ENCODE peak calls at places on chromosomes 12 and 14, in nine cellular contexts. One of them, this sample, is unnamed.

GRCh38 chr12:96263449-96263902 is 69.3 kb downstream of the ELK3 start:
- DNase-seq in CD4-positive, alpha-beta memory T cell: no peak
- DNase-seq in psoas muscle: no peak
- DNase-seq in ovary: no peak
- DNase-seq in cardiac muscle cell: peak; percentile 55
- DNase-seq in tibial nerve: no peak
- DNase-seq in A549: no peak
- DNase-seq in pancreas: peak; percentile 79
- DNase-seq in neuronal stem cell: no peak
- DNase-seq in this sample: no peak

GRCh38 chr12:98449601-98450000 is 65.8 kb upstream of the TMPO start:
- DNase-seq in tibial nerve: no peak
- DNase-seq in A549: no peak
- DNase-seq in ovary: no peak
- DNase-seq in psoas muscle: no peak
- DNase-seq in neuronal stem cell: no peak
- DNase-seq in CD4-positive, alpha-beta memory T cell: no peak
- DNase-seq in cardiac muscle cell: no peak
- DNase-seq in pancreas: no peak
- DNase-seq in this sample: no peak

GRCh38 chr14:24678801-24679247 is 44.8 kb upstream of the GZMB start:
- DNase-seq in CD4-positive, alpha-beta memory T cell: peak; percentile 81
- DNase-seq in cardiac muscle cell: peak; percentile 93
- DNase-seq in psoas muscle: peak; percentile 35
- DNase-seq in tibial nerve: peak; percentile 19
- DNase-seq in neuronal stem cell: peak; percentile 87
- DNase-seq in A549: peak; percentile 60
- DNase-seq in ovary: peak; percentile 50
- DNase-seq in pancreas: peak; percentile 63
- DNase-seq in this sample: peak; percentile 87

GRCh38 chr12:129938089-129938488 is 34.3 kb upstream of the TMEM132D start:
- DNase-seq in tibial nerve: no peak
- DNase-seq in ovary: no peak
- DNase-seq in neuronal stem cell: no peak
- DNase-seq in pancreas: no peak
- DNase-seq in cardiac muscle cell: no peak
- DNase-seq in A549: no peak
- DNase-seq in CD4-positive, alpha-beta memory T cell: no peak
- DNase-seq in psoas muscle: no peak
- DNase-seq in this sample: no peak

GRCh38 chr14:97299661-97300060 is 502.5 kb downstream of the VRK1 start:
- DNase-seq in tibial nerve: no peak
- DNase-seq in cardiac muscle cell: no peak
- DNase-seq in pancreas: no peak
- DNase-seq in psoas muscle: no peak
- DNase-seq in neuronal stem cell: no peak
- DNase-seq in ovary: no peak
- DNase-seq in CD4-positive, alpha-beta memory T cell: peak; percentile 36
- DNase-seq in A549: no peak
- DNase-seq in this sample: no peak

GRCh38 chr12:59372971-59373370 is 222.9 kb upstream of the SLC16A7 start:
- DNase-seq in pancreas: no peak
- DNase-seq in CD4-positive, alpha-beta memory T cell: no peak
- DNase-seq in ovary: no peak
- DNase-seq in tibial nerve: no peak
- DNase-seq in cardiac muscle cell: peak; percentile 8
- DNase-seq in psoas muscle: no peak
- DNase-seq in A549: no peak
- DNase-seq in neuronal stem cell: no peak
- DNase-seq in this sample: peak; percentile 37

GRCh38 chr14:31270196-31270772 is 62.7 kb upstream of the HECTD1 start:
- DNase-seq in ovary: no peak
- DNase-seq in tibial nerve: no peak
- DNase-seq in neuronal stem cell: no peak
- DNase-seq in CD4-positive, alpha-beta memory T cell: no peak
- DNase-seq in pancreas: no peak
- DNase-seq in psoas muscle: peak; percentile 21
- DNase-seq in cardiac muscle cell: peak; percentile 4
- DNase-seq in A549: no peak
- DNase-seq in this sample: no peak

GRCh38 chr14:59356783-59357182 is 108.4 kb downstream of the GPR135 start:
- DNase-seq in tibial nerve: no peak
- DNase-seq in CD4-positive, alpha-beta memory T cell: no peak
- DNase-seq in ovary: no peak
- DNase-seq in A549: no peak
- DNase-seq in psoas muscle: no peak
- DNase-seq in cardiac muscle cell: no peak
- DNase-seq in neuronal stem cell: no peak
- DNase-seq in pancreas: no peak
- DNase-seq in this sample: no peak

GRCh38 chr14:74506408-74506807 is 12.8 kb downstream of the ISCA2 start:
- DNase-seq in CD4-positive, alpha-beta memory T cell: no peak
- DNase-seq in pancreas: no peak
- DNase-seq in tibial nerve: no peak
- DNase-seq in ovary: no peak
- DNase-seq in cardiac muscle cell: no peak
- DNase-seq in psoas muscle: no peak
- DNase-seq in A549: no peak
- DNase-seq in neuronal stem cell: no peak
- DNase-seq in this sample: no peak

GRCh38 chr12:92529944-92530343 is 172.8 kb upstream of the PLEKHG7 start:
- DNase-seq in ovary: no peak
- DNase-seq in neuronal stem cell: no peak
- DNase-seq in cardiac muscle cell: no peak
- DNase-seq in A549: no peak
- DNase-seq in pancreas: no peak
- DNase-seq in CD4-positive, alpha-beta memory T cell: no peak
- DNase-seq in tibial nerve: no peak
- DNase-seq in psoas muscle: no peak
- DNase-seq in this sample: no peak

GRCh38 chr14:94170151-94170550 is 4.0 kb upstream of the PPP4R4 start:
- DNase-seq in psoas muscle: no peak
- DNase-seq in A549: no peak
- DNase-seq in CD4-positive, alpha-beta memory T cell: no peak
- DNase-seq in tibial nerve: no peak
- DNase-seq in cardiac muscle cell: no peak
- DNase-seq in ovary: no peak
- DNase-seq in pancreas: no peak
- DNase-seq in neuronal stem cell: no peak
- DNase-seq in this sample: no peak

DNA sequence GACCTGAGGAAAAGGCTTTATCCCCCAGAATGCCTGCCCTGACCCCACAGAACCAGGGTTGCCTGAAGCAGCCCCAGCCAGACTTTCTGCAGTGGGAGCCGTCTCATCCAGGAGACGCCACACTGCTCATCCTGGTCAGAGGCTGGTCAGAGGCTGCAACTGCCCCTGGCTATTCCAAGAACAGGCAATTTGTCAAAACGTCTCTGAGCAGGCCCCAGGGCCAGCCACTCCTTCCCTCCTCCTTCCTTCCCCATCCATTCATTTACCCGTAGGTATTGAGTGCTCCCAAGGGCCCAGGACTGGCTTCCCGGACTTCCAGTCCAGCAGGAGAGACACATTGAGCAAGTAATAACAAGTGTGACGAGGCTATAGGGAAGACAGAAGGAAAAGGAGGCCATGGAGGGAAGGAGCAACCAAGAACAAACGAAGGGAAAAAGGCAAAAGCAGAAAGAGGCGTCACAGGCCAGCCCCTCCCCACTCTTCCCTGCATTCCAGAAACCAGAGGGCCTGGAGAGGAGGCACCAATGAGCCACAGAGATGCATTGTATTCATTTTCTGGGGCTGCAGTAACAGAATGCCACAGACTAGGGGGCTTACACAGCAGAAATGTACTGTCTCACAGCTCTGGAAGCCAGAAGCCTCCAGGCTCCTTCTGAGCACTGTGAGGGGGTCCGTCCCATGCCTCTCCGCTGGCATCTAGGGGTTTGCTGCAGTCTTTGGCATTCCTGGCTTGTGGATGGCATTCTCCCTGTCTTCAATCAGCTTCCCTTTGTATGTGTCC is 21.0 kb upstream of the CD9 start:
- DNase-seq in tibial nerve: no peak
- DNase-seq in pancreas: no peak
- DNase-seq in A549: no peak
- DNase-seq in CD4-positive, alpha-beta memory T cell: no peak
- DNase-seq in neuronal stem cell: no peak
- DNase-seq in cardiac muscle cell: peak; percentile 33
- DNase-seq in ovary: no peak
- DNase-seq in psoas muscle: no peak
- DNase-seq in this sample: no peak
- H3K27ac ChIP-seq in tibial nerve: peak overlapping the region; percentile 16
- H3K27ac ChIP-seq in pancreas: no peak overlapping the region
- H3K27ac ChIP-seq in A549: no peak overlapping the region
- H3K27ac ChIP-seq in CD4-positive, alpha-beta memory T cell: no peak overlapping the region
- H3K27ac ChIP-seq in neuronal stem cell: peak overlapping the region; percentile 47
- H3K27ac ChIP-seq in cardiac muscle cell: peak overlapping the region; percentile 43
- H3K27ac ChIP-seq in ovary: no peak overlapping the region
- H3K27ac ChIP-seq in psoas muscle: peak overlapping the region; percentile 58
- H3K27ac ChIP-seq in this sample: no peak overlapping the region

DNA sequence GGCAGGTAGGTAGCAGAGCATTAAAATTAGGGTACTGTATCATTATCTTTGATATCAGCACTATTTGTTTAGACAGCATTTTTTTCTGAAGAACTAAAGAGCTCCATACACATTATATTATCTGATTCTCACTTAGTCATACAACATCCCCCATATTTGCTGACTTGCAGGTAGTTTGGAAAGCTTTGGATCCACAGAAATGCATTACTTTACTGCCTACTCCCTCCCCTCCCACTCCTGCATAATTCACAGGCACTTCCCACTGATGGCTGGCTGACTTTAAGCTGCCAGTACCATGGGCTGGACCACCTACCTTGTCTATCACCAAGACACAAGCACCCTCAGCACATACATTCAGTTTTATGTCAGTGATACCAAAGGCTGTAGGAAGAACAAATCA is 110.4 kb downstream of the SLC8A3 start:
- DNase-seq in neuronal stem cell: no peak
- DNase-seq in CD4-positive, alpha-beta memory T cell: no peak
- DNase-seq in psoas muscle: no peak
- DNase-seq in cardiac muscle cell: no peak
- DNase-seq in A549: no peak
- DNase-seq in ovary: no peak
- DNase-seq in pancreas: no peak
- DNase-seq in tibial nerve: no peak
- DNase-seq in this sample: no peak
- H3K4me1 ChIP-seq in neuronal stem cell: no peaks in the 10 kb centered on the region
- H3K4me1 ChIP-seq in CD4-positive, alpha-beta memory T cell: no peaks in the 10 kb centered on the region
- H3K4me1 ChIP-seq in psoas muscle: no peaks in the 10 kb centered on the region
- H3K4me1 ChIP-seq in cardiac muscle cell: no peaks in the 10 kb centered on the region
- H3K4me1 ChIP-seq in A549: peaks cover 5% of the 10 kb centered on the region
- H3K4me1 ChIP-seq in ovary: no peaks in the 10 kb centered on the region
- H3K4me1 ChIP-seq in pancreas: peaks cover 17% of the 10 kb centered on the region
- H3K4me1 ChIP-seq in tibial nerve: no peaks in the 10 kb centered on the region
- H3K4me1 ChIP-seq in this sample: no peaks in the 10 kb centered on the region

GRCh38 chr12:19894803-19895202 is 455.5 kb downstream of the AEBP2 start:
- DNase-seq in CD4-positive, alpha-beta memory T cell: no peak
- DNase-seq in psoas muscle: no peak
- DNase-seq in A549: no peak
- DNase-seq in ovary: no peak
- DNase-seq in neuronal stem cell: no peak
- DNase-seq in tibial nerve: no peak
- DNase-seq in pancreas: no peak
- DNase-seq in cardiac muscle cell: peak; percentile 31
- DNase-seq in this sample: no peak
- H3K4me3 ChIP-seq in CD4-positive, alpha-beta memory T cell: no peak overlapping the region
- H3K4me3 ChIP-seq in psoas muscle: no peak overlapping the region
- H3K4me3 ChIP-seq in A549: no peak overlapping the region
- H3K4me3 ChIP-seq in ovary: no peak overlapping the region
- H3K4me3 ChIP-seq in neuronal stem cell: no peak overlapping the region
- H3K4me3 ChIP-seq in tibial nerve: no peak overlapping the region
- H3K4me3 ChIP-seq in pancreas: no peak overlapping the region
- H3K4me3 ChIP-seq in cardiac muscle cell: no peak overlapping the region
- H3K4me3 ChIP-seq in this sample: no peak overlapping the region

GRCh38 chr12:1357711-1358110 is 236.7 kb downstream of the FBXL14 start:
- DNase-seq in ovary: no peak
- DNase-seq in neuronal stem cell: no peak
- DNase-seq in CD4-positive, alpha-beta memory T cell: no peak
- DNase-seq in cardiac muscle cell: no peak
- DNase-seq in psoas muscle: no peak
- DNase-seq in pancreas: no peak
- DNase-seq in A549: no peak
- DNase-seq in tibial nerve: no peak
- DNase-seq in this sample: no peak
- H3K27ac ChIP-seq in ovary: no peak overlapping the region
- H3K27ac ChIP-seq in neuronal stem cell: no peak overlapping the region
- H3K27ac ChIP-seq in CD4-positive, alpha-beta memory T cell: no peak overlapping the region
- H3K27ac ChIP-seq in cardiac muscle cell: peak overlapping the region; percentile 87
- H3K27ac ChIP-seq in psoas muscle: no peak overlapping the region
- H3K27ac ChIP-seq in pancreas: no peak overlapping the region
- H3K27ac ChIP-seq in A549: no peak overlapping the region
- H3K27ac ChIP-seq in tibial nerve: no peak overlapping the region
- H3K27ac ChIP-seq in this sample: no peak overlapping the region